ENCODE peak calls at places on chromosomes 4 and X, in five cellular contexts. Z, D, X, H and I are unnamed samples.

GRCh38 chr4:176660561-176660960 is 132.2 kb downstream of the VEGFC start:
- DNase-seq in Z (no peak), D (no peak), X (no peak), H (no peak), I (no peak)

GRCh38 chr4:54228064-54228527 is 997 bp upstream of the PDGFRA start:
- DNase-seq in Z (peak; percentile 75), D (peak; percentile 82), X (peak; percentile 65), H (peak; percentile 86), I (peak; percentile 80)

GRCh38 chrX:17930850-17931249 is 69.8 kb upstream of the RAI2 start:
- DNase-seq in Z (no peak), D (no peak), X (no peak), H (no peak), I (no peak)

GRCh38 chr4:138501614-138502013 is 259.5 kb upstream of the SLC7A11 start:
- DNase-seq in Z (no peak), D (no peak), X (no peak), H (no peak), I (no peak)

GRCh38 chrX:138026211-138026610 is 460.3 kb downstream of the ZIC3 start:
- DNase-seq in Z (no peak), D (no peak), X (no peak), H (no peak), I (no peak)

GRCh38 chr4:82138376-82138775 is 235.4 kb downstream of the HNRNPD start:
- DNase-seq in Z (no peak), D (no peak), X (peak; percentile 20), H (no peak), I (no peak)

GRCh38 chr4:141686146-141686775 is 49.9 kb downstream of the IL15 start:
- DNase-seq in Z (no peak), D (no peak), X (peak; percentile 74), H (no peak), I (no peak)

GRCh38 chrX:131987252-131987651 is 35.9 kb upstream of the STK26 start:
- DNase-seq in Z (no peak), D (no peak), X (no peak), H (no peak), I (no peak)

GRCh38 chrX:76029385-76029784 is 143.5 kb upstream of the PBDC1 start:
- DNase-seq in Z (no peak), D (no peak), X (no peak), H (peak; percentile 58), I (no peak)

GRCh38 chr4:48483006-48483776 is at the start of gene SLC10A4:
- DNase-seq in Z (no peak), D (peak; percentile 74), X (no peak), H (peak; percentile 97), I (no peak)

GRCh38 chr4:109990307-109991257 is 77.9 kb downstream of the EGF start:
- DNase-seq in Z (no peak), D (no peak), X (no peak), H (no peak), I (no peak)

GRCh38 chrX:66050140-66050569 is 10.3 kb upstream of the VSIG4 start:
- DNase-seq in Z (no peak), D (no peak), X (no peak), H (no peak), I (no peak)

GRCh38 chrX:83512111-83512510 is 4.0 kb downstream of the POU3F4 start:
- DNase-seq in Z (no peak), D (no peak), X (no peak), H (no peak), I (no peak)

GRCh38 chrX:57822398-57822797 is 87.9 kb downstream of the ZXDA start:
- DNase-seq in Z (no peak), D (no peak), X (no peak), H (no peak), I (no peak)

GRCh38 chr4:99148545-99148944 is 4.4 kb upstream of the ADH4 start:
- DNase-seq in Z (no peak), D (no peak), X (no peak), H (no peak), I (no peak)

GRCh38 chr4:177369372-177369771 is 59.7 kb downstream of the NEIL3 start:
- DNase-seq in Z (no peak), D (no peak), X (no peak), H (no peak), I (no peak)

GRCh38 chrX:68676340-68676739 is 28.9 kb downstream of the STARD8 start:
- DNase-seq in Z (no peak), D (no peak), X (no peak), H (no peak), I (no peak)

GRCh38 chr4:119872344-119873031 is 194.2 kb downstream of the MAD2L1 start:
- DNase-seq in Z (no peak), D (no peak), X (no peak), H (no peak), I (no peak)

GRCh38 chr4:8188743-8189550 is 10.1 kb upstream of the SH3TC1 start:
- DNase-seq in Z (peak; percentile 86), D (no peak), X (peak; percentile 98), H (peak; percentile 72), I (peak; percentile 87)

GRCh38 chr4:8192748-8193738 is 6.0 kb upstream of the SH3TC1 start:
- DNase-seq in Z (peak; percentile 56), D (peak; percentile 86), X (no peak), H (peak; percentile 83), I (peak; percentile 50)

GRCh38 chr4:8188085-8188484 is 11.0 kb upstream of the SH3TC1 start:
- DNase-seq in Z (no peak), D (no peak), X (peak; percentile 55), H (no peak), I (no peak)

GRCh38 chr4:8189551-8190466 is 9.3 kb upstream of the SH3TC1 start:
- DNase-seq in Z (no peak), D (no peak), X (no peak), H (no peak), I (no peak)

DNA sequence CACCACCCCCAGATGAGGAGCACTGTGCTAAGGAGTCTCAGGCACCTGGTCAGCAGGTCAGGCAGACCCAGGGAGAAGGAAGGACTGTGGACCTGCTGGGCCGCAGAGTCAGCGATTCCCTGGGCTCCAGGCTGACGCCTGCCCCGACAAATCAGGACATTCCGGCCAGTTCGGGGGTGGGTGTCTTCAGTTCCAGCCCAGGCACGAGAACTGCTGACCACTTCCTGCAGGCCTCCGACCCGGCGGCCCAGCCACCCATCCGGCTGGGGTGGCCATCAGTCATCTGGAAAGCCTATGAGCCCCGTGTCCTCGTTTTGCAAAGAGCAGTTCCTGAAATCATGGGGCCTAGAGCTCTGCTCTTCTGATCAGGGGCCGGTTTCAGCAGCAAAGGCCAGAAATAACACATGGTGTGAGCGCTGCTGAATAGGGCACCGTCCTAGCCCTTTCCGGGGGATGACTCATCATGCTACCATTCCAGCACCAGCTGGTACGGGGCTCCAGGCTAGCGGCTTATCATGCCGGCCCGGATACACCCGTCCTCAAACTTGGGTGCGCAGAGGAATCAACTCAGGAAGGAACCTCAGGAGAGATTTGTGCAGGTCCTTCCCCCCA is 7.8 kb upstream of the SH3TC1 start:
- DNase-seq in Z (peak; percentile 82), D (peak; percentile 89), X (peak; percentile 70), H (no peak), I (peak; percentile 73)
- H3K4me3 ChIP-seq in Z (no peak overlapping the region), D (no peak overlapping the region), X (no peak overlapping the region), H (no peak overlapping the region), I (no peak overlapping the region)

DNA sequence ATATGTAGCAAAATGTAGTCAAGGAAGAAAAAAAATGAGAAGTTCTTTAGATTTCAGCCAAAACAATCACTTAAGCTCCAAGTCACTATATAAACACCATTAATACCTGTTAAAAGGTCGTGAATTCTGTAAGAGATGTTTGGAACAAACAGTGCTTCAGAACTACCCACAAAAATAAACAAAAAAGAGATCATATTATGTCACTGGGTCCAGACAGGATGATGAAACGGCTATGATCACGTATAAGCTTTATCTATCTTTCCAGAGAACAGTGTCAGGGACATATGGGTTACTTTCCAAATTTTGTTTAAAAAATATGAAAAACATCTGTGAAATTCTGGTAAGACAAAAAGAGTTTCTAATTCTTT is 90.1 kb downstream of the SORBS2 start:
- DNase-seq in Z (no peak), D (no peak), X (no peak), H (no peak), I (no peak)
- H3K4me1 ChIP-seq in Z (peaks cover 69% of the 10 kb centered on the region), D (no peaks in the 10 kb centered on the region), X (no peaks in the 10 kb centered on the region), H (peaks cover 11% of the 10 kb centered on the region), I (peaks cover 97% of the 10 kb centered on the region)

DNA sequence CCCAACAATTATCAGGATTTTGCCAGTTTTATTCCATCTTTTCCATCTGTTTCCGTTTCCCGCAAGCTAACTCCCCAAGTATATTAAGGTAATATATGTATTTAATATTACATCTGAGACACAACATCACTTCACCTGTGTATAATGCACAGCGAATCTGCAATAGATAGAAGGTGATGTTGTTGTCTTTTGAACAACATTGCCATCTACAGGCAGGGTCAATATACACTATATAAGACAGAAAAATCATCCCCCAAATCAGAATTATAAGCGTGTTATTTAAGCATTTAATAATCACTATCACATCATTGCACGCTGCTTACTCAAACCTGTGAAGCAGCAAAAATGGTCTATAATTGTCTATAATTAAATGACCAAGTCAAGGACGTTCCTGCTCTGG is 1115.5 kb downstream of the NLGN4X start:
- DNase-seq in Z (no peak), D (no peak), X (peak; percentile 4), H (no peak), I (no peak)
- TF ChIP-seq CTCF in Z (peak; percentile 16), D (no peak), X (peak; percentile 28), H (no peak), I (peak; percentile 42)

DNA sequence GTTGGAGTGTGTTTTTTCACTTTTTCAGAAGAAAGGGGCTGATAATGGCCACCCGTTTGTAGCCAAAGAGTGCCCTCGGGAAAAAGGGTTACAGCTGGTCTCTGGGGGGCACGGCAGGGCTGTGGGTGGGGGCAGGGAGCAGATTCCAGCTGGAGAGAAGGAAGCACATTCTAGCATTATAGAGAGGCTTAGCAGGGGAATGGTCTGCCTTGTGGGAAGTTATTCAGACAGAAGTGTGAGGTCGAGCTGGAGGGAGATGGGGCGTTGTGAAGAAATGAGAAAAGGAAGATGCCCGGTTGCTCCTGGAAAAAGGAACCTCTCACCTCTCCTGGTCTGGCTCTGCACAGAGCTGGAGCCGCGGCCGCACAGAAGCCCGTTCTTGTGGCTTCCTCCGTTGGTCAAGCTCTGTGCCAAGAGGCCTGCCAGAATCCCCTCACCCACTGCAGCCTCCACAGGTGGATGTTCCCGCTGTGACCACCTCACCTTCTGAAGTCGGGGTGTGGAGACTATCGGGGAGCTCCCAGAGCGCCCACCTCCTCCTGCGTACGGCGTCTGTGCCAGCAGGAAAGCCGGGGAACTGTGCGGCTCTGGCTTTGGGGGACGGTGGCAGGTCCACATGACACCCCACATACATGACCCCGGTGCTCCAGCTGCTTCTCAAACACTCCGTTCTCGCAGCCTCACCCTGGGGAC is 52.4 kb upstream of the HGFAC start:
- DNase-seq in Z (no peak), D (peak; percentile 74), X (no peak), H (no peak), I (peak; percentile 14)
- H3K4me3 ChIP-seq in Z (peak overlapping the region; percentile 40), D (peak overlapping the region; percentile 23), X (peak overlapping the region; percentile 7), H (no peak overlapping the region), I (peak overlapping the region; percentile 57)